ENCODE peak calls at places on chromosomes 13 and 19, in seven cellular contexts. One of them, this sample, is unnamed.

GRCh38 chr19:58060231-58060630 is 1.1 kb downstream of the ZNF135 start:
- DNase-seq in spleen: no peak
- DNase-seq in HL-60: no peak
- DNase-seq in K562: no peak
- DNase-seq in endothelial cell of umbilical vein: no peak
- DNase-seq in GM23338: no peak
- DNase-seq in Panc1: no peak
- DNase-seq in this sample: no peak

GRCh38 chr13:32905063-32905863 is 111.0 kb upstream of the KL start:
- DNase-seq in GM23338: peak
- DNase-seq in K562: no peak
- DNase-seq in HL-60: no peak
- DNase-seq in endothelial cell of umbilical vein: no peak
- DNase-seq in spleen: no peak
- DNase-seq in Panc1: no peak
- DNase-seq in this sample: no peak

GRCh38 chr13:43664700-43665191 is 122.0 kb downstream of the ENOX1 start:
- DNase-seq in endothelial cell of umbilical vein: peak
- DNase-seq in Panc1: no peak
- DNase-seq in HL-60: no peak
- DNase-seq in GM23338: peak
- DNase-seq in spleen: no peak
- DNase-seq in K562: no peak
- DNase-seq in this sample: peak

GRCh38 chr19:57668635-57669034 is at the start of gene ZSCAN4:
- DNase-seq in spleen: no peak
- DNase-seq in HL-60: no peak
- DNase-seq in Panc1: no peak
- DNase-seq in GM23338: no peak
- DNase-seq in K562: no peak
- DNase-seq in endothelial cell of umbilical vein: no peak
- DNase-seq in this sample: no peak

GRCh38 chr13:97298816-97299215 is 76.7 kb downstream of the MBNL2 start:
- DNase-seq in endothelial cell of umbilical vein: no peak
- DNase-seq in spleen: no peak
- DNase-seq in K562: no peak
- DNase-seq in HL-60: no peak
- DNase-seq in GM23338: no peak
- DNase-seq in Panc1: no peak
- DNase-seq in this sample: no peak

GRCh38 chr19:22428299-22428913 is 6.3 kb upstream of the ZNF98 start:
- DNase-seq in spleen: no peak
- DNase-seq in K562: no peak
- DNase-seq in Panc1: no peak
- DNase-seq in GM23338: no peak
- DNase-seq in endothelial cell of umbilical vein: no peak
- DNase-seq in HL-60: no peak
- DNase-seq in this sample: no peak

GRCh38 chr19:53908933-53909415 is at the start of gene CACNG7:
- DNase-seq in HL-60: no peak
- DNase-seq in spleen: no peak
- DNase-seq in endothelial cell of umbilical vein: no peak
- DNase-seq in Panc1: no peak
- DNase-seq in GM23338: peak
- DNase-seq in K562: no peak
- DNase-seq in this sample: no peak

GRCh38 chr19:51136891-51137551 is 5.1 kb upstream of the SIGLEC7 start:
- DNase-seq in HL-60: peak
- DNase-seq in endothelial cell of umbilical vein: no peak
- DNase-seq in Panc1: no peak
- DNase-seq in spleen: peak
- DNase-seq in GM23338: no peak
- DNase-seq in K562: peak
- DNase-seq in this sample: no peak

GRCh38 chr19:18519962-18520847 is 1.7 kb downstream of the ELL start:
- DNase-seq in spleen: peak
- DNase-seq in K562: peak
- DNase-seq in endothelial cell of umbilical vein: peak
- DNase-seq in GM23338: peak
- DNase-seq in HL-60: peak
- DNase-seq in Panc1: peak
- DNase-seq in this sample: peak

GRCh38 chr13:73060251-73061160 is 1.7 kb downstream of the KLF5 start:
- DNase-seq in GM23338: no peak
- DNase-seq in spleen: peak
- DNase-seq in endothelial cell of umbilical vein: peak
- DNase-seq in Panc1: no peak
- DNase-seq in HL-60: no peak
- DNase-seq in K562: peak
- DNase-seq in this sample: peak

GRCh38 chr13:91346848-91347211 is 657 bp upstream of the MIR17HG start:
- DNase-seq in K562: peak
- DNase-seq in GM23338: peak
- DNase-seq in HL-60: peak
- DNase-seq in spleen: peak
- DNase-seq in endothelial cell of umbilical vein: peak
- DNase-seq in Panc1: no peak
- DNase-seq in this sample: peak

GRCh38 chr13:104678161-104678560 is 1611.9 kb upstream of the SLC10A2 start:
- DNase-seq in GM23338: no peak
- DNase-seq in spleen: no peak
- DNase-seq in Panc1: no peak
- DNase-seq in endothelial cell of umbilical vein: no peak
- DNase-seq in K562: no peak
- DNase-seq in HL-60: no peak
- DNase-seq in this sample: no peak

GRCh38 chr19:46487178-46487801 is 8.4 kb downstream of the PNMA8B start:
- DNase-seq in HL-60: no peak
- DNase-seq in K562: no peak
- DNase-seq in spleen: peak
- DNase-seq in endothelial cell of umbilical vein: peak
- DNase-seq in GM23338: peak
- DNase-seq in Panc1: no peak
- DNase-seq in this sample: no peak

DNA sequence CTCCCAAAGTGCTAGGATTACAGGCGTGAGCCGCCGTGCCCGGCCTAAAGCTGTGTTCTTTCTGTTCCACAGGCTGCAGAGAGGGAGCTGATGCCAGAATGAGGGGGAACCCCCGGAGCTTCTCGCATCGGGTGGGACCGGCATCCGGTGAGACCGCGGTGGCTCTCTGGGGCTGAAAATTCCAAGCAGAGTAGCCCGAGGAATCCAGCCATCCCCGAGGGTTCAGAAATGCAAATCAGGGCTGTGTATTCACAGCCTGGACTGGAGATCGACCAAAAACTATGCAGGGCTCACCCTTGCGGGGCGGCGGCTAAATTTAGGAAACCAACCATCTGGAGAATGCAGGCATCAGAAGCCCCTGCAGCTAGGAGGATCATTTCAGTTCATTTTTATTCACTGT is 99.2 kb downstream of the GNG7 start:
- DNase-seq in Panc1: no peak
- DNase-seq in HL-60: no peak
- DNase-seq in K562: no peak
- DNase-seq in GM23338: peak
- DNase-seq in spleen: no peak
- DNase-seq in endothelial cell of umbilical vein: no peak
- DNase-seq in this sample: no peak
- H3K4me3 ChIP-seq in Panc1: no peak
- H3K4me3 ChIP-seq in HL-60: no peak
- H3K4me3 ChIP-seq in K562: no peak
- H3K4me3 ChIP-seq in GM23338: peak
- H3K4me3 ChIP-seq in spleen: no peak
- H3K4me3 ChIP-seq in endothelial cell of umbilical vein: no peak
- H3K4me3 ChIP-seq in this sample: no peak

DNA sequence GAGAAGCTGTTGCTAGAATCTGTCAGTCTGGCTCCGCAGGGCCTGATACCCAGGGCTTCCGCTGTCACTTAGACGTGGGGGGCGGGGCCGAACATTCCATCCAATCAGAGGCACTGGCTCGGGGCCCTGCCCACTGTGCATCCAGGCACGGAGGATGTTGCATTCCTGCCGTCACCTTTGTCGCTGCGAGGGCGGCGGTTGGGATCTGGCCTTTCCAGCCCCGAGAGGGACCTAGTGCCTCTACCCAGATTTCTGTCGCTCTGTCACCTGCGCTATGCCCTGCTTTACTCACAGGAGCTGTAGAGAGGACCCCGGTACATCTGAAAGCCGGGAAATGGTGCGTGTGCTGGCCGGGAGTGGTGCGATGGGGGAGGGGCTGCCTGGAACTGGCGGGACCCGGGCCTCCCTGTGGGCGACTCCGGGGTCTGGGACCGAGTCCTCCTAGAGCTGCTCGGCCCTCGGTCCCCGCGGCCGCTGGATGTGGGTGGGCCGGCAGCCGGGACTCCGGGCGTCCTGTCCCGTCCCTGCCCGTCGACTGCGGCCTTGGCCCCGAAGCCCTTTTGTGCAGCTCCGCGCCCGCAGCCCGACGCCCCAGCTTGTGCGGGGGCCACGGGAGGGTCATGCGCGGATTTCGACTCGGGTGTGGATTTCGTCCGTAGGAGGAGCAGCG is at the start of gene ZNF439:
- DNase-seq in Panc1: peak
- DNase-seq in HL-60: no peak
- DNase-seq in endothelial cell of umbilical vein: peak
- DNase-seq in spleen: peak
- DNase-seq in K562: peak
- DNase-seq in GM23338: peak
- DNase-seq in this sample: peak
- TF ChIP-seq POLR2AphosphoS5 in Panc1: peak
- TF ChIP-seq POLR2AphosphoS5 in HL-60: no peak
- TF ChIP-seq POLR2AphosphoS5 in endothelial cell of umbilical vein: no peak
- TF ChIP-seq POLR2AphosphoS5 in spleen: peak
- TF ChIP-seq POLR2AphosphoS5 in K562: no peak
- TF ChIP-seq POLR2AphosphoS5 in GM23338: peak
- TF ChIP-seq POLR2AphosphoS5 in this sample: peak

DNA sequence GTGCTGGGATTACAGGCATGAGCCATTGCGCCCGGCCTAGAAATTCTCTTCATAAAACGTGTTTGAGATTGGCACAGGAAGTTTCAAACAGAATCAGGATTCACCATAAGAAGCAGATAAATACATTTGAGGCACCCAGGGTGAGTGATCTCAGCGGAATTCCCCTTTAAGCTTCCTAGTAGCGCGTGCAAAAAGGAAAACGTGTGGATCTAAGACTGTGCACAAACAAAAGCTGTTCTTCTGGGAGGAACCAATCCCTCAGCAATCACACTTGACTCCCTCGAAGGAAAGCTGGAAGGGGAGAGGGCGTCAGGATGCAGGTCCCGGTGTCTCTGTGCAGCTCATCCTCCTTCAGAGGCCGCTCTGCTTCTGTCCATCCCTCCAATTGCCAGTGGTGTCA is 15.5 kb downstream of the MCF2L start:
- DNase-seq in endothelial cell of umbilical vein: no peak
- DNase-seq in spleen: no peak
- DNase-seq in GM23338: no peak
- DNase-seq in K562: no peak
- DNase-seq in Panc1: no peak
- DNase-seq in HL-60: no peak
- DNase-seq in this sample: no peak
- H3K4me3 ChIP-seq in endothelial cell of umbilical vein: no peak
- H3K4me3 ChIP-seq in spleen: no peak
- H3K4me3 ChIP-seq in GM23338: no peak
- H3K4me3 ChIP-seq in K562: no peak
- H3K4me3 ChIP-seq in Panc1: no peak
- H3K4me3 ChIP-seq in HL-60: no peak
- H3K4me3 ChIP-seq in this sample: peak

GRCh38 chr13:48001127-48001881 is at the start of gene SUCLA2:
- DNase-seq in spleen: peak
- DNase-seq in HL-60: peak
- DNase-seq in Panc1: peak
- DNase-seq in endothelial cell of umbilical vein: peak
- DNase-seq in K562: peak
- DNase-seq in GM23338: peak
- DNase-seq in this sample: peak
- TF ChIP-seq POLR2AphosphoS5 in spleen: peak
- TF ChIP-seq POLR2AphosphoS5 in HL-60: peak
- TF ChIP-seq POLR2AphosphoS5 in Panc1: peak
- TF ChIP-seq POLR2AphosphoS5 in endothelial cell of umbilical vein: peak
- TF ChIP-seq POLR2AphosphoS5 in K562: peak
- TF ChIP-seq POLR2AphosphoS5 in GM23338: peak
- TF ChIP-seq POLR2AphosphoS5 in this sample: peak

GRCh38 chr13:36831291-36831690 is 12.3 kb downstream of the RFXAP start:
- DNase-seq in endothelial cell of umbilical vein: no peak
- DNase-seq in spleen: no peak
- DNase-seq in Panc1: no peak
- DNase-seq in GM23338: no peak
- DNase-seq in HL-60: no peak
- DNase-seq in K562: no peak
- DNase-seq in this sample: no peak

GRCh38 chr13:36834299-36834698 is 15.3 kb downstream of the RFXAP start:
- DNase-seq in endothelial cell of umbilical vein: no peak
- DNase-seq in Panc1: no peak
- DNase-seq in HL-60: no peak
- DNase-seq in GM23338: no peak
- DNase-seq in spleen: no peak
- DNase-seq in K562: no peak
- DNase-seq in this sample: no peak

DNA sequence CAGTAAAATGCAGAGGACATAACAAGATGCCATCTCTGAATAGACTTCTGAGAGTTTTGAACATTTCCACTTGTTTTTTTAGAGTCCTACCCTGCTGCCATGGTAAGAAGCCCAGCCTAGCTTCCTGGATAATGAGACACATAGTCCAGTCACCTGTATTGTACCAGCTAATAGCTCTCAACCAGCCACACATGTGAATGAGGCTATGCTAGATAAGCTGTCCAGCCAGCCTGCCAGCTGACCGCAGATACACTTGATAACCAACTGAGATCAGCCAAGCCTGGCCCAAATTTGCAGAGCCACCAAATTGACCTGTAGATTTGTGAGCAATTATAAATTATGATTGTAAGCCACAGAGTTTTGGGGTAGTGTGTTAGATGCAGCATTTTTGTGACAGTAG is 10.7 kb downstream of the RFXAP start:
- DNase-seq in HL-60: no peak
- DNase-seq in K562: no peak
- DNase-seq in Panc1: no peak
- DNase-seq in GM23338: no peak
- DNase-seq in spleen: no peak
- DNase-seq in endothelial cell of umbilical vein: no peak
- DNase-seq in this sample: no peak
- H3K4me3 ChIP-seq in HL-60: no peak
- H3K4me3 ChIP-seq in K562: no peak
- H3K4me3 ChIP-seq in Panc1: no peak
- H3K4me3 ChIP-seq in GM23338: no peak
- H3K4me3 ChIP-seq in spleen: no peak
- H3K4me3 ChIP-seq in endothelial cell of umbilical vein: no peak
- H3K4me3 ChIP-seq in this sample: no peak

DNA sequence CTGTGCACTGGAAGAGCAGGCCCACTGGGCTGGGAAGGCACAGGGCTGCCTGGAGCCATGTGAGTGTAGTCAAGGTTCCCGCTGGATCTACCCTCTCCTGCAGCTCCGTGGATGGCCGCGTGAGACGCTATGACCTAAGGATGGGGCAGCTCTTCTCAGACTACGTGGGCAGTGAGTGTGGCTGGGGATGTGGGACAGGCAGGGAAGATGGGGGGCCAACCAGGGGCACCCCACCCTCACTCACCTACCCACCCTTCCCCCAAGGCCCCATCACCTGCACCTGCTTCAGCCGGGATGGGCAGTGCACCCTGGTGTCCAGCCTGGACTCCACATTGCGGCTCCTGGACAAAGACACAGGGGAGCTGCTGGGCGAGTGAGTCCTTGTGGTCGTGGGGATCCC is 6.1 kb downstream of the WDR83 start:
- DNase-seq in spleen: no peak
- DNase-seq in K562: no peak
- DNase-seq in GM23338: peak
- DNase-seq in endothelial cell of umbilical vein: no peak
- DNase-seq in HL-60: no peak
- DNase-seq in Panc1: no peak
- DNase-seq in this sample: no peak
- TF ChIP-seq POLR2AphosphoS5 in spleen: no peak
- TF ChIP-seq POLR2AphosphoS5 in K562: no peak
- TF ChIP-seq POLR2AphosphoS5 in GM23338: no peak
- TF ChIP-seq POLR2AphosphoS5 in endothelial cell of umbilical vein: no peak
- TF ChIP-seq POLR2AphosphoS5 in HL-60: no peak
- TF ChIP-seq POLR2AphosphoS5 in Panc1: no peak
- TF ChIP-seq POLR2AphosphoS5 in this sample: no peak